ENCODE peak calls at places on chromosomes 5 and 9, in four cellular contexts. One of them, this sample, is unnamed. For H3K27me3 and H3K9me2, the result is how much of the 10 kb centered on the place peaks cover.

GRCh38 chr5:131541766-131542165 is 93.3 kb downstream of the RAPGEF6 start:
- DNase-seq in HCT116: no peak
- DNase-seq in PC-3: peak
- DNase-seq in MM.1S: no peak
- DNase-seq in this sample: peak

GRCh38 chr9:130997925-130998595 is 10.9 kb upstream of the LAMC3 start:
- DNase-seq in HCT116: peak
- DNase-seq in PC-3: peak
- DNase-seq in MM.1S: peak
- DNase-seq in this sample: peak

GRCh38 chr5:89694026-89694540 is 715.5 kb downstream of the CETN3 start:
- DNase-seq in HCT116: no peak
- DNase-seq in PC-3: no peak
- DNase-seq in MM.1S: no peak
- DNase-seq in this sample: no peak

GRCh38 chr9:20197976-20198685 is 409.3 kb upstream of the SLC24A2 start:
- DNase-seq in HCT116: no peak
- DNase-seq in PC-3: peak
- DNase-seq in MM.1S: no peak
- DNase-seq in this sample: peak

GRCh38 chr5:159581502-159582249 is 251.4 kb upstream of the IL12B start:
- DNase-seq in HCT116: peak
- DNase-seq in PC-3: peak
- DNase-seq in MM.1S: no peak
- DNase-seq in this sample: peak

GRCh38 chr5:157342822-157343402 is 77.0 kb downstream of the CYFIP2 start:
- DNase-seq in HCT116: peak
- DNase-seq in PC-3: peak
- DNase-seq in MM.1S: peak
- DNase-seq in this sample: peak

GRCh38 chr9:115668506-115668905 is 485.1 kb upstream of the PAPPA start:
- DNase-seq in HCT116: no peak
- DNase-seq in PC-3: peak
- DNase-seq in MM.1S: no peak
- DNase-seq in this sample: peak

GRCh38 chr5:10157085-10157669 is 92.5 kb downstream of the ATPSCKMT start:
- DNase-seq in HCT116: no peak
- DNase-seq in PC-3: no peak
- DNase-seq in MM.1S: no peak
- DNase-seq in this sample: no peak

GRCh38 chr5:57745676-57746075 is 263.1 kb upstream of the ACTBL2 start:
- DNase-seq in HCT116: no peak
- DNase-seq in PC-3: no peak
- DNase-seq in MM.1S: no peak
- DNase-seq in this sample: no peak

GRCh38 chr9:107358867-107359440 is 75.9 kb downstream of the RAD23B start:
- DNase-seq in HCT116: no peak
- DNase-seq in PC-3: no peak
- DNase-seq in MM.1S: no peak
- DNase-seq in this sample: no peak

GRCh38 chr9:133060417-133060841 is 1.4 kb upstream of the CEL start:
- DNase-seq in HCT116: no peak
- DNase-seq in PC-3: no peak
- DNase-seq in MM.1S: peak
- DNase-seq in this sample: no peak

GRCh38 chr9:127034691-127035090 is 87.7 kb downstream of the ANGPTL2 start:
- DNase-seq in HCT116: no peak
- DNase-seq in PC-3: no peak
- DNase-seq in MM.1S: no peak
- DNase-seq in this sample: no peak

GRCh38 chr5:39115644-39116346 is 41.6 kb upstream of the RICTOR start:
- DNase-seq in HCT116: no peak
- DNase-seq in PC-3: no peak
- DNase-seq in MM.1S: no peak
- DNase-seq in this sample: no peak

GRCh38 chr5:65728219-65728618 is 6.2 kb downstream of the NLN start:
- DNase-seq in HCT116: no peak
- DNase-seq in PC-3: peak
- DNase-seq in MM.1S: no peak
- DNase-seq in this sample: no peak

GRCh38 chr5:158511454-158511853 is 588.3 kb downstream of the EBF1 start:
- DNase-seq in HCT116: no peak
- DNase-seq in PC-3: no peak
- DNase-seq in MM.1S: no peak
- DNase-seq in this sample: no peak

GRCh38 chr9:78406146-78406545 is 109.2 kb downstream of the PSAT1 start:
- DNase-seq in HCT116: no peak
- DNase-seq in PC-3: no peak
- DNase-seq in MM.1S: no peak
- DNase-seq in this sample: no peak

GRCh38 chr9:98021306-98022040 is 35.1 kb upstream of the NANS start:
- DNase-seq in HCT116: no peak
- DNase-seq in PC-3: no peak
- DNase-seq in MM.1S: no peak
- DNase-seq in this sample: peak

GRCh38 chr9:108994695-108995094 is 18.6 kb downstream of the CTNNAL1 start:
- DNase-seq in HCT116: no peak
- DNase-seq in PC-3: peak
- DNase-seq in MM.1S: no peak
- DNase-seq in this sample: no peak

GRCh38 chr9:93984860-93985259 is 29.7 kb upstream of the BARX1 start:
- DNase-seq in HCT116: no peak
- DNase-seq in PC-3: no peak
- DNase-seq in MM.1S: no peak
- DNase-seq in this sample: no peak

GRCh38 chr9:38022995-38023394 is 46.0 kb downstream of the SHB start:
- DNase-seq in HCT116: no peak
- DNase-seq in PC-3: peak
- DNase-seq in MM.1S: no peak
- DNase-seq in this sample: no peak

GRCh38 chr9:38024036-38024681 is 44.9 kb downstream of the SHB start:
- DNase-seq in HCT116: no peak
- DNase-seq in PC-3: no peak
- DNase-seq in MM.1S: no peak
- DNase-seq in this sample: peak

GRCh38 chr9:38022203-38022602 is 46.8 kb downstream of the SHB start:
- DNase-seq in HCT116: no peak
- DNase-seq in PC-3: no peak
- DNase-seq in MM.1S: no peak
- DNase-seq in this sample: no peak

GRCh38 chr9:38025166-38025565 is 43.9 kb downstream of the SHB start:
- DNase-seq in HCT116: no peak
- DNase-seq in PC-3: no peak
- DNase-seq in MM.1S: no peak
- DNase-seq in this sample: no peak

GRCh38 chr9:38023661-38024035 is 45.4 kb downstream of the SHB start:
- DNase-seq in HCT116: no peak
- DNase-seq in PC-3: no peak
- DNase-seq in MM.1S: no peak
- DNase-seq in this sample: no peak
- H3K9ac ChIP-seq in HCT116: no peak
- H3K9ac ChIP-seq in PC-3: no peak
- H3K9ac ChIP-seq in MM.1S: no peak
- H3K9ac ChIP-seq in this sample: peak

GRCh38 chr9:122986010-122986409 is 45.2 kb downstream of the RABGAP1 start:
- DNase-seq in HCT116: no peak
- DNase-seq in PC-3: no peak
- DNase-seq in MM.1S: no peak
- DNase-seq in this sample: no peak

GRCh38 chr9:122988141-122988540 is 45.3 kb upstream of the GPR21 start:
- DNase-seq in HCT116: no peak
- DNase-seq in PC-3: no peak
- DNase-seq in MM.1S: no peak
- DNase-seq in this sample: no peak

GRCh38 chr9:122988919-122989614 is 44.4 kb upstream of the GPR21 start:
- DNase-seq in HCT116: no peak
- DNase-seq in PC-3: no peak
- DNase-seq in MM.1S: peak
- DNase-seq in this sample: no peak

GRCh38 chr9:122991370-122991830 is 42.1 kb upstream of the GPR21 start:
- DNase-seq in HCT116: peak
- DNase-seq in PC-3: peak
- DNase-seq in MM.1S: peak
- DNase-seq in this sample: peak
- H3K27me3 ChIP-seq in HCT116: under half
- H3K27me3 ChIP-seq in PC-3: under half
- H3K27me3 ChIP-seq in MM.1S: under half
- H3K27me3 ChIP-seq in this sample: under half

DNA sequence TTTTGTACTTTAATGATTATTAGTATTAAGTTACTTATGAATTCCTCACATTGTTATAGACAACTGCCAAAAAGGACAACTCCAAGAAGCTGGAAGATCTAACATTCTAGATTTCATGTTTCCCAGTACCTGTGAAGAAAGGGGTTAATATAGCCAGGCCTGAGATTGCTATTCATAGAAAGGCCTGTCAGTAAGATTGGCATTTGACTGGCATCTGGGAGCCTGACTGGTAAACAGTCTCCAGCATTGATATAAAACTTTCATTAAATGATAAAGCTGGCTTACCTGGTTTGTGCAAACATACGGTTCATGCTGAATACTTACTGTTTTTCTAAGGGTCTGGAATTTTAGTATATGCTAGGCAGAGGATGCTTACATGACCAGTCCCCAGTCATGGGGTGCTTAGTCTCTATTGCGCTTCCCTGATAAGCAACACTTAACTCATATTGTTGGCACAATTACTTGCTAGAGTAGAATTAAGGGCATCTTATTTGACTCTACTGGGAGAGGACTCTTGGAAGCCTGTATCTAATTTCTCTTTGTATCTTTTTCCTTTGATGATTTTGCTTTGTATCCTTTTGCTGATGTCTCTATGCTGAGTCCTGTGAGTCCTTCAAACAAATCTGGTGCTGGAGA is 340.4 kb upstream of the SEMA6A start:
- DNase-seq in HCT116: no peak
- DNase-seq in PC-3: no peak
- DNase-seq in MM.1S: no peak
- DNase-seq in this sample: no peak
- H3K9me2 ChIP-seq in HCT116: under half
- H3K9me2 ChIP-seq in PC-3: under half
- H3K9me2 ChIP-seq in MM.1S: under half
- H3K9me2 ChIP-seq in this sample: under half

DNA sequence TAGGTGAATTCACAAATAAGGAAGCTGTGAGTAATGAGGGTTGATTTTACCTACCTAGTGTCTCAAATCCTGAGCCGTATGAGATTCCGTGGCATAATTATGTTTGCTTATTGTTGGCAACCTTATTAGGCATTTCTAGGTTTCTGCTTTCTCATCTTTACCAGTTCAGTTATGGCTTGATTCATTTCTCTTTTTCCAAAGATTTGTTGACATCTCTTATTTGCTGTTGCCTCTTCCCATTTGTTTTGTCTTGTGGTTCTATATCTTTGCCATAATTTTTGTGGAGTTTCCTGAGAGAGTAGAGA is 470 bp downstream of the IL31RA start:
- DNase-seq in HCT116: no peak
- DNase-seq in PC-3: peak
- DNase-seq in MM.1S: no peak
- DNase-seq in this sample: no peak
- H3K9ac ChIP-seq in HCT116: peak
- H3K9ac ChIP-seq in PC-3: peak
- H3K9ac ChIP-seq in MM.1S: no peak
- H3K9ac ChIP-seq in this sample: peak

GRCh38 chr5:170473642-170474041 is 30.2 kb upstream of the KCNIP1 start:
- DNase-seq in HCT116: no peak
- DNase-seq in PC-3: no peak
- DNase-seq in MM.1S: no peak
- DNase-seq in this sample: no peak

GRCh38 chr5:170470275-170470674 is 33.5 kb upstream of the KCNIP1 start:
- DNase-seq in HCT116: no peak
- DNase-seq in PC-3: no peak
- DNase-seq in MM.1S: no peak
- DNase-seq in this sample: no peak

GRCh38 chr5:170469414-170469813 is 34.4 kb upstream of the KCNIP1 start:
- DNase-seq in HCT116: no peak
- DNase-seq in PC-3: no peak
- DNase-seq in MM.1S: no peak
- DNase-seq in this sample: no peak

GRCh38 chr5:170470808-170471404 is 32.9 kb upstream of the KCNIP1 start:
- DNase-seq in HCT116: no peak
- DNase-seq in PC-3: no peak
- DNase-seq in MM.1S: no peak
- DNase-seq in this sample: no peak

DNA sequence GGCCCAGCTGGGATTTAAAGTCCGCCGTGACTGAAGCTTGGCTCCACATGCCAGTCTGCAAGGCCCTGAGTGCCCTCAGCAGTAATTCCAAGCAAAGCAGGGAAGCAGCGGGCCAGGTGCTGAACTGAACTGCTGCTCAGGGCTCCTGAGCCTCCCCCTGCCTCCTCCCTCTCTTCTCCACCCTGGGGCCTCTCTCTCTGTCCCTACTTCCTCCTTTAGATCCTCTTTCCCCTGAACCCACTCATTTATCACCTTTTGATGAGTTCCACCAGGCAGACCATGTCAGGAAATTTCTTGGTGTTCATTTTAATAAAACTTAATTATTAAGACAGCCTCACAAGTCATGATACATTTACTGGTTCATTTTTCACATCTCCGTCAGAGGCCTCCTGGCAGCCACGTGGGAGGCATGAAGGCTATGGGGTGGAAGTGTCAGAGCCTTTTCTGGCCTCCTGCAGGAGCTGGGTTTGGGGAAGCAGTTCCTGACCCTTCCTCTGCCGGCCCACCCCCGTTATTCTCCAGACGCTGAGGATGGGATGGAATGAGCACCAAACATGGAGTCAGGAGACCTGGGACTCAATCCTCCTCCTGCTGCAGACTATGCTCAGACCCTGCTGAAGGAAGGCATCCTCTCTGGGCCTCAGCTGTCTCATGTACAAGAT is 32.1 kb upstream of the KCNIP1 start:
- DNase-seq in HCT116: no peak
- DNase-seq in PC-3: no peak
- DNase-seq in MM.1S: no peak
- DNase-seq in this sample: no peak
- H3K27me3 ChIP-seq in HCT116: under half
- H3K27me3 ChIP-seq in PC-3: under half
- H3K27me3 ChIP-seq in MM.1S: under half
- H3K27me3 ChIP-seq in this sample: under half